ENCODE peak calls at places on chromosome 21, in four cellular contexts. D is lower lobe of right lung, W is neural progenitor cell, E is RWPE2. V is an unnamed sample.
A peak's percentile ranks its signal among the peaks of the same experiment; 100 is the strongest.

GRCh38 chr21:46145159-46145839 is 10.1 kb downstream of the FTCD start:
- DNase-seq in W (no peak), E (no peak), D (no peak), V (no peak)

GRCh38 chr21:33451634-33452071 is 28.1 kb downstream of the TMEM50B start:
- DNase-seq in E (no peak), D (no peak), W (no peak), V (peak; percentile 83)

GRCh38 chr21:25283720-25284119 is 323.6 kb downstream of the MRPL39 start:
- DNase-seq in D (no peak), E (no peak), W (peak; percentile 63), V (peak; percentile 18)

GRCh38 chr21:46028547-46029200 is 47.1 kb downstream of the COL6A1 start:
- DNase-seq in W (no peak), D (no peak), E (no peak), V (no peak)

GRCh38 chr21:9753943-9754342 is 767.4 kb upstream of the TPTE start:
- DNase-seq in D (no peak), W (no peak), E (no peak), V (no peak)

GRCh38 chr21:18041012-18041411 is 203.6 kb upstream of the CHODL start:
- DNase-seq in W (peak; percentile 73), E (no peak), D (no peak), V (peak; percentile 45)

GRCh38 chr21:38196033-38196432 is 60.8 kb upstream of the KCNJ15 start:
- DNase-seq in W (no peak), D (no peak), E (no peak), V (no peak)

GRCh38 chr21:22892041-22892440 is 1893.8 kb downstream of the NCAM2 start:
- DNase-seq in D (no peak), E (no peak), W (no peak), V (no peak)

GRCh38 chr21:34679056-34679455 is 10.3 kb downstream of the CLIC6 start:
- DNase-seq in E (no peak), D (no peak), W (no peak), V (no peak)

GRCh38 chr21:46431884-46432488 is 26.7 kb upstream of the DIP2A start:
- DNase-seq in W (no peak), D (peak; percentile 70), E (no peak), V (no peak)

GRCh38 chr21:27423906-27424595 is 457.2 kb upstream of the ADAMTS5 start:
- DNase-seq in D (no peak), W (no peak), E (no peak), V (no peak)

GRCh38 chr21:15415541-15416261 is 314.1 kb upstream of the USP25 start:
- DNase-seq in E (no peak), D (no peak), W (no peak), V (no peak)

GRCh38 chr21:32524010-32524719 is 61.2 kb downstream of the TCP10L start:
- DNase-seq in E (no peak), D (no peak), W (peak; percentile 28), V (no peak)

GRCh38 chr21:41750051-41750450 is 16.8 kb downstream of the RIPK4 start:
- DNase-seq in W (peak; percentile 91), D (no peak), E (no peak), V (no peak)

GRCh38 chr21:33682992-33683627 is 40.8 kb downstream of the ITSN1 start:
- DNase-seq in E (no peak), D (no peak), W (no peak), V (no peak)

GRCh38 chr21:21612446-21612845 is 614.2 kb downstream of the NCAM2 start:
- DNase-seq in W (peak; percentile 81), D (no peak), E (no peak), V (no peak)

GRCh38 chr21:37620401-37620800 is 253.8 kb downstream of the DYRK1A start:
- DNase-seq in E (no peak), W (no peak), D (no peak), V (no peak)

GRCh38 chr21:42002421-42002958 is 7.7 kb downstream of the ZBTB21 start:
- DNase-seq in E (no peak), W (no peak), D (no peak), V (no peak)

GRCh38 chr21:34743831-34744230 is 75.0 kb downstream of the CLIC6 start:
- DNase-seq in D (no peak), E (peak; percentile 78), W (no peak), V (no peak)

GRCh38 chr21:20641251-20641650 is 357.0 kb upstream of the NCAM2 start:
- DNase-seq in E (no peak), W (no peak), D (no peak), V (no peak)

GRCh38 chr21:33266050-33266783 is at the start of gene IL10RB:
- DNase-seq in W (peak; percentile 88), E (no peak), D (peak; percentile 84), V (no peak)

GRCh38 chr21:41678944-41679343 is 87.9 kb downstream of the RIPK4 start:
- DNase-seq in E (peak; percentile 99), W (peak; percentile 96), D (peak; percentile 97), V (peak; percentile 100)

GRCh38 chr21:38422067-38422466 is 76.2 kb downstream of the ERG start:
- DNase-seq in D (no peak), W (no peak), E (no peak), V (no peak)

GRCh38 chr21:46180079-46180722 is 4.1 kb downstream of the SPATC1L start:
- DNase-seq in W (no peak), E (no peak), D (no peak), V (no peak)

GRCh38 chr21:32687946-32688345 is 39.9 kb downstream of the SYNJ1 start:
- DNase-seq in W (peak; percentile 16), D (no peak), E (no peak), V (no peak)

GRCh38 chr21:26923986-26924385 is 42.9 kb downstream of the ADAMTS5 start:
- DNase-seq in E (no peak), D (no peak), W (no peak), V (no peak)

DNA sequence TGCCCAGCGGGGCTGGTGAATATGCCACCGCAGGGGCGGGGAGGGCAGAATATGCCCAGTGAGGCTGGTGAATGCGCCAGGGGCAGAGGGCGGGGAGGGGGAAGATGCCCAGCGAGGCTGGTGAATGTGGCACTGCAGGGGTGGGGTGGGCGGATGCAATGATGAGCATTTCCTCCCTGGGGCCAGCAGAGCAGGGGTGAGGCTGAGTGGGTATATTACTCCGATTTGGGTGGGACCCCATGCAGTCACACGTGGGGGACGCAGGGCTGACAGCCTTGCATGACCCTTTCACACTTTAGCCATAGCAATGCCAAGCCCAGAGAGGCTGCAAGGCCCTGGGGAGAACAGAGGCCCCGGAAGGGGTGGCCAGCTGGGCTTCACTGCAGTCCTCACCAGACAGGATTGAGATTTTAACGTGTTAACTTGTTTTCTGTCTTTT is 9.3 kb upstream of the SLX9 start:
- DNase-seq in W (no peak), D (peak; percentile 57), E (no peak), V (no peak)
- H3K4me3 ChIP-seq in W (no peak overlapping the region), D (peak overlapping the region; percentile 55), E (no peak overlapping the region), V (no peak overlapping the region)

DNA sequence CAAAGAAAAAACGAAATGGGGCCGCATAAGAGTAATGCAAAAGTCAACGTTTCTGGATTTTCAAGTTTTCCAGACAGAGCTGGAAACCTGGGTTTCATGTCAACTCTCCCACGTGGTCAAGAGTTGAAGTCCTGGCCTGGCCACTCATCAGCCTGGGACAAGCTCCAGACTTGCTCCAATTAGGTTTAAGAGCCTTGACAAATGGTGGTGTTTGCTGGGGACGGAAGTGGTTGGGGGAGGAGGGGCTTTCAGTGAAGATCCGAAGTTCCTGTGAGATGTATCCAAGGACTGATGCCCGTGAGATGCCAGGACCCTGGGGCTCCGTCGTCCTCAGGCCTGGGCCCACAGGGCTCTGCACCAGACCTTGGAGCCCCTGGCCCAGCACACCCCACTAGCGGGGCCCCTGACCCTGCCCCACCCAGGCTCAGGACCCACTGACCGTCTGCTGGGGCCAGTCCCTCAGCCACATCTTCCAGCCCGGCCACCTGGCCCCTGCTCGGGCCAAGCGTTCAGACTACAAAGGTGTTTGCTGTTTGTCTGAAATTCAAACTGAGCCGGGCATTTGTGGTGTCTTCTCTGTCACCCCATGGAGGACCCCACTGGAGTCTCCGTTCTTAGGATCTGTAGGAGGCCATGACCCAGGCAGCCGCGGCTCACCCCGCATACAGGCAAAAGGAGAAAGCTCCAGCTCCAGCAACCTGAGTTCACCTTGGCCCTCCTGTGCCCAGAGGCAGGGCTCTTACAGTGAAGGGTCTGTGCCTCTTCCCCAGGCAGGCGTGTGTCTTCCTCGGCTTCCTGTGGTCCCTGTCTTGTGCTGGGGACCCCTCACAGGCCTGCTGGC is 53.3 kb downstream of the SIK1 start:
- DNase-seq in D (no peak), W (no peak), E (no peak), V (no peak)
- TF ChIP-seq CTCF in D (no peak), W (no peak), E (no peak), V (no peak)

GRCh38 chr21:35945089-35945671 is 115.1 kb downstream of the SETD4 start:
- DNase-seq in D (no peak), W (no peak), E (no peak), V (no peak)

GRCh38 chr21:35943752-35944151 is 116.6 kb downstream of the SETD4 start:
- DNase-seq in E (no peak), W (no peak), D (no peak), V (no peak)

GRCh38 chr21:35942211-35943144 is 117.8 kb downstream of the SETD4 start:
- DNase-seq in D (no peak), E (no peak), W (no peak), V (no peak)

GRCh38 chr21:35940074-35940927 is 120.0 kb downstream of the SETD4 start:
- DNase-seq in E (no peak), W (peak; percentile 86), D (no peak), V (peak; percentile 48)
- H3K4me3 ChIP-seq in E (no peak overlapping the region), W (no peak overlapping the region), D (no peak overlapping the region), V (no peak overlapping the region)

GRCh38 chr21:39451332-39452206 is at the start of gene SH3BGR:
- DNase-seq in E (no peak), D (peak; percentile 69), W (peak; percentile 74), V (peak; percentile 68)

GRCh38 chr21:39452207-39452964 is 616 bp downstream of the SH3BGR start:
- DNase-seq in D (no peak), E (no peak), W (no peak), V (no peak)

GRCh38 chr21:39454949-39455668 is 3.3 kb downstream of the SH3BGR start:
- DNase-seq in E (no peak), D (no peak), W (no peak), V (peak; percentile 36)

GRCh38 chr21:39453571-39454179 is 1.9 kb downstream of the SH3BGR start:
- DNase-seq in E (no peak), W (no peak), D (no peak), V (no peak)

DNA sequence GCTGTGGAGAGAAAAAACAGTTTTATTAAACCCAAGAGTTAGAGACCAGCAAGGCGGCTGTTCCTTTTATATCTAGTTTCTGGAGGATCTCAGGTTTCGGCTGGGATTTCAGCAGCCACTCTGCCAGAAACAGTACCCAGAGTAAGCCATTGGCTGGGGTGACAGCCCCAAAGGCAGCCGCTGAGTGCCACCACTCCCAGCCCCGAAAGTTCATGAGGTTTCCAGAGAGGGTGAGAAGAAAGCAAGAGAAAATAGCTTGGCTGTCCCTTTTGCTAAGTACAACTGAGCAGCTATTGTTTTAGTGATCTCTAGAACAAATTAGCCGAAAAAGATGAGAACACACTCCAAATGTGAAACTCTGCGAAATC is 1.2 kb downstream of the SH3BGR start:
- DNase-seq in E (no peak), D (no peak), W (peak; percentile 19), V (no peak)
- TF ChIP-seq CTCF in E (no peak), D (no peak), W (no peak), V (no peak)

GRCh38 chr21:16541366-16541765 is 811.6 kb downstream of the USP25 start:
- DNase-seq in E (no peak), W (no peak), D (no peak), V (no peak)

GRCh38 chr21:16534408-16535099 is 804.8 kb downstream of the USP25 start:
- DNase-seq in W (no peak), E (no peak), D (no peak), V (peak; percentile 64)

GRCh38 chr21:16536661-16537359 is 807.0 kb downstream of the USP25 start:
- DNase-seq in E (no peak), D (no peak), W (no peak), V (no peak)

GRCh38 chr21:16535100-16535418 is 805.3 kb downstream of the USP25 start:
- DNase-seq in W (peak; percentile 8), E (no peak), D (peak; percentile 54), V (peak; percentile 56)

GRCh38 chr21:16539041-16539440 is 809.3 kb downstream of the USP25 start:
- DNase-seq in E (no peak), W (no peak), D (no peak), V (no peak)
- H3K4me3 ChIP-seq in E (no peak overlapping the region), W (no peak overlapping the region), D (no peak overlapping the region), V (peak overlapping the region; percentile 16)